ENCODE peak calls at places on chromosomes 6 and 20, in five cellular contexts. P, Q, E, W and N are unnamed samples.

GRCh38 chr20:51828762-51829161 is 26.4 kb upstream of the SALL4 start:
- DNase-seq in P (no peak), Q (no peak), E (peak), W (no peak), N (peak)

GRCh38 chr6:111427341-111428116 is 55.5 kb downstream of the REV3L start:
- DNase-seq in P (peak), Q (no peak), E (no peak), W (no peak), N (no peak)

GRCh38 chr6:105080279-105080678 is 99.5 kb downstream of the POPDC3 start:
- DNase-seq in P (no peak), Q (no peak), E (no peak), W (peak), N (no peak)

GRCh38 chr6:125802943-125803377 is 12.2 kb downstream of the NCOA7 start:
- DNase-seq in P (peak), Q (no peak), E (no peak), W (no peak), N (no peak)

GRCh38 chr20:20364016-20364746 is 3.7 kb upstream of the INSM1 start:
- DNase-seq in P (no peak), Q (peak), E (peak), W (no peak), N (peak)

GRCh38 chr6:49541210-49541724 is 9.2 kb upstream of the C6orf141 start:
- DNase-seq in P (peak), Q (no peak), E (no peak), W (peak), N (no peak)

GRCh38 chr6:36818741-36819140 is 20.5 kb downstream of the CPNE5 start:
- DNase-seq in P (no peak), Q (no peak), E (no peak), W (no peak), N (no peak)

GRCh38 chr20:23404196-23404595 is 17.1 kb downstream of the NAPB start:
- DNase-seq in P (peak), Q (no peak), E (no peak), W (no peak), N (no peak)

GRCh38 chr6:169225131-169225576 is 28.5 kb downstream of the THBS2 start:
- DNase-seq in P (no peak), Q (no peak), E (no peak), W (no peak), N (no peak)

GRCh38 chr6:122818866-122819265 is 29.8 kb downstream of the SMPDL3A start:
- DNase-seq in P (no peak), Q (no peak), E (no peak), W (no peak), N (no peak)

GRCh38 chr6:87932361-87932760 is 115.3 kb upstream of the SPACA1 start:
- DNase-seq in P (no peak), Q (no peak), E (no peak), W (no peak), N (peak)

GRCh38 chr6:167774881-167775280 is 51.8 kb upstream of the AFDN start:
- DNase-seq in P (no peak), Q (no peak), E (no peak), W (no peak), N (no peak)

GRCh38 chr6:149285626-149286025 is 31.9 kb upstream of the TAB2 start:
- DNase-seq in P (no peak), Q (no peak), E (no peak), W (no peak), N (no peak)

GRCh38 chr6:25312703-25313102 is 33.5 kb downstream of the CARMIL1 start:
- DNase-seq in P (peak), Q (no peak), E (no peak), W (no peak), N (no peak)

GRCh38 chr6:41976794-41977484 is 35.3 kb upstream of the CCND3 start:
- DNase-seq in P (peak), Q (no peak), E (no peak), W (peak), N (no peak)
- H2BK12ac ChIP-seq in P (no peak), Q (no peak), E (no peak), W (no peak), N (no peak)

DNA sequence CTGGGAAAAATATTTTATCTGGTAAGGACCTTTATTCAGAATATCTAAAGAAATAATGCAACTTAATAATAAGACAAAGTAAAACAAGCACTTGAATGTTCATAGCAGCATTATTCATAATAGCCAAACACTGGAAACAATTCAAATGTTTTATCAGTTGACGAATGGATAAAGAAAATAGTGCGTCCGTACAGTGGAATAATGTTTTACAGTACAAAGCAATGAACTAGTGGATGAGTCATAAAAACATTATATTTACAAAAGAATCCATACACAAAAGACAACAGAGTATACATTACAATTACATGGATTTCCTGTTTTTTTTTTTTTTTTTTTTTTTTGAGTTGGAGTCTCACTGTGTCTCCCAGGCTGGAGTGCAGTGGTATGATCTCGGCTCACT is 12.7 kb downstream of the SMAP1 start:
- DNase-seq in P (no peak), Q (no peak), E (no peak), W (no peak), N (no peak)
- H2BK12ac ChIP-seq in P (no peak), Q (no peak), E (no peak), W (no peak), N (no peak)

GRCh38 chr6:150425508-150425907 is 56.7 kb downstream of the IYD start:
- DNase-seq in P (no peak), Q (no peak), E (no peak), W (no peak), N (no peak)
- H2BK12ac ChIP-seq in P (no peak), Q (no peak), E (no peak), W (no peak), N (no peak)

GRCh38 chr6:136253734-136254133 is 3.6 kb upstream of the MTFR2 start:
- DNase-seq in P (no peak), Q (no peak), E (no peak), W (no peak), N (no peak)

GRCh38 chr6:136251394-136251793 is 1.3 kb upstream of the MTFR2 start:
- DNase-seq in P (no peak), Q (no peak), E (no peak), W (no peak), N (no peak)

GRCh38 chr6:136249811-136250685 is at the start of gene MTFR2:
- DNase-seq in P (peak), Q (peak), E (peak), W (peak), N (peak)

GRCh38 chr6:136250686-136251008 is 536 bp upstream of the MTFR2 start:
- DNase-seq in P (no peak), Q (no peak), E (no peak), W (peak), N (no peak)

DNA sequence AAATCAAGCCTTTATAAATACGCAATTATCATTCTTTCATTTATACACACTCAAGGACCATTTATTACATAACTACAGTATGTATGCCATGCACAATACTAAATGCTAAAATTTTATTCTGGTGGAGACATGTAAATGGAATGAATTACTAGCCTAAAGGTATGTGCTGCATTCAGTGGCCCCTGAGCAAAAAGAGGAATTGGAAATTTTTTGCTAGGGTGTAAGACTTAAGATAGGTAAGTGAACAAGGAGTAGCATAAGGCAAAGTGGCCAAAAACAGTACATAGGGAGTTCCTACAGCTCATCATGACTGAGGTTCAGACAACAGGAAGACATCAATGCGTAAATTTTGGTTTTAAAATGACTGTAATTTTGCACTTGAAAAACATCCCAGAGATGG is 2.3 kb upstream of the MTFR2 start:
- DNase-seq in P (no peak), Q (no peak), E (no peak), W (no peak), N (no peak)
- H2BK12ac ChIP-seq in P (no peak), Q (no peak), E (no peak), W (no peak), N (no peak)

GRCh38 chr6:159724778-159725177 is 2.5 kb upstream of the WTAP start:
- DNase-seq in P (no peak), Q (no peak), E (no peak), W (no peak), N (no peak)
- H2BK12ac ChIP-seq in P (no peak), Q (no peak), E (no peak), W (no peak), N (no peak)

GRCh38 chr6:34484899-34485298 is 19.0 kb downstream of the PACSIN1 start:
- DNase-seq in P (no peak), Q (no peak), E (no peak), W (no peak), N (no peak)
- H2BK12ac ChIP-seq in P (no peak), Q (no peak), E (no peak), W (no peak), N (no peak)

DNA sequence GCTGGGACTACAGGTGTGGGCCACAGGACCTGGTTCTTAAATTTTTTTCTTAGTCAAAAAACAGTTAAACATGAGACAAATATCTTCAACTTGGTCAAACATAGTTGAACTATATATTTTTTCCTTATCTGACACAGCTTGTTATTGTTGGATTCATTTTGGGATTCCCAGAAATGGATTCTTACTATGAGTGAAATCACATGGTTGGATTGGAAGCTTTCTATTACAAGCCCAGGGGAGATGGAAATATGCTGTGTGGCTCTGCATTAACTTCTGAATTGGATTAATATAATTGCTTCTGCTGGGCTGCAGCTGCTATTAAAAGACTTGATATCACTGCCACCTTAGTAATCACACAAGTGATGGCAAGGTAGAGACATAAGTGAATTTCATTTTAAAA is 126.4 kb upstream of the DUSP22 start:
- DNase-seq in P (no peak), Q (no peak), E (no peak), W (no peak), N (no peak)
- H2BK12ac ChIP-seq in P (no peak), Q (no peak), E (no peak), W (no peak), N (no peak)

GRCh38 chr20:10658876-10659632 is 14.7 kb downstream of the JAG1 start:
- DNase-seq in P (no peak), Q (no peak), E (no peak), W (no peak), N (no peak)
- H2BK12ac ChIP-seq in P (no peak), Q (no peak), E (no peak), W (no peak), N (no peak)

DNA sequence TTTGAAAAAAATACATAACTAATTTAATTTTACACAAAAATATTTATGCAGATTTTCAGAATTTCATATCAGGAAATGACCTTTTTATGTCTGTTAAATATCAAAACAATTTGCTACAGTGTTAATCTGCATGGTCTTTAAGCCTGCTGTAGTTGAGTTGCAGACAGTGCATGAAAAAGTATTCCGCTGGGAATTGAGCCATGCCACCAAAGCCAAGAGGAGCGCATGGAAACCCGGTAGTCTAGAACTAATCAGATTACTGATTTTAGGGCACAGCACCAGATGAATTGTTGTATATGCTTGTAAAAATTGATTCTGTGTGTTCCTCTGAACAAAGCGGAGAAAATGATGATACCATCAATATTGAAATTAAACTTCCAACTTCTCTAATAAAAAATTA is 34.3 kb upstream of the LAMP5 start:
- DNase-seq in P (no peak), Q (no peak), E (no peak), W (no peak), N (no peak)
- H2BK12ac ChIP-seq in P (no peak), Q (no peak), E (no peak), W (no peak), N (no peak)